ENCODE peak calls at places on chromosomes 1 and 21, in seven cellular contexts. Y is GM12865; U is fibroblast of mammary gland; O is CD8-positive, alpha-beta memory T cell; D is CD4-positive, CD25-positive, alpha-beta regulatory T cell; X is activated naive CD8-positive, alpha-beta T cell treated with anti-CD3 and anti-CD28 coated beads, Interleukin-2, amount 10 ng/mL, durations not matched to agents 7 days and 5 days; I is fibroblast of pulmonary artery. C is an unnamed sample.

GRCh38 chr1:37605806-37606474 is 10.2 kb upstream of the GNL2 start:
- DNase-seq in Y (no peak), U (peak), O (no peak), D (no peak), X (no peak), I (peak), C (peak)

GRCh38 chr1:201405484-201405831 is 6.3 kb upstream of the LAD1 start:
- DNase-seq in Y (peak), U (no peak), O (no peak), D (no peak), X (no peak), I (no peak), C (peak)

GRCh38 chr1:11395616-11396015 is 83.3 kb upstream of the DISP3 start:
- DNase-seq in Y (no peak), U (no peak), O (no peak), D (no peak), X (no peak), I (no peak), C (no peak)

GRCh38 chr1:172345077-172345476 is 75.4 kb upstream of the C1orf105 start:
- DNase-seq in Y (peak), U (no peak), O (no peak), D (no peak), X (no peak), I (no peak), C (no peak)

GRCh38 chr1:27111771-27112573 is 43.0 kb downstream of the SLC9A1 start:
- DNase-seq in Y (peak), U (peak), O (peak), D (peak), X (peak), I (peak), C (peak)

GRCh38 chr1:87393437-87394085 is 64.9 kb downstream of the LMO4 start:
- DNase-seq in Y (peak), U (no peak), O (no peak), D (no peak), X (no peak), I (no peak), C (no peak)

GRCh38 chr1:111904478-111905218 is 84.8 kb downstream of the KCND3 start:
- DNase-seq in Y (peak), U (no peak), O (no peak), D (peak), X (no peak), I (no peak), C (no peak)

GRCh38 chr1:26049531-26050254 is 3.8 kb upstream of the SLC30A2 start:
- DNase-seq in Y (no peak), U (peak), O (no peak), D (no peak), X (no peak), I (no peak), C (peak)

GRCh38 chr1:37859507-37860345 is at the start of gene MTF1:
- DNase-seq in Y (peak), U (peak), O (peak), D (peak), X (peak), I (peak), C (peak)

GRCh38 chr1:113784104-113784779 is 25.0 kb upstream of the PHTF1 start:
- DNase-seq in Y (peak), U (no peak), O (peak), D (peak), X (no peak), I (no peak), C (no peak)

GRCh38 chr1:103125219-103125618 is 16.9 kb upstream of the COL11A1 start:
- DNase-seq in Y (no peak), U (peak), O (no peak), D (no peak), X (no peak), I (no peak), C (no peak)

GRCh38 chr1:110672001-110672752 is 2.6 kb downstream of the KCNA3 start:
- DNase-seq in Y (peak), U (peak), O (peak), D (peak), X (peak), I (no peak), C (peak)

GRCh38 chr1:103208844-103209243 is 100.5 kb upstream of the COL11A1 start:
- DNase-seq in Y (no peak), U (no peak), O (no peak), D (no peak), X (no peak), I (no peak), C (no peak)

GRCh38 chr21:41211041-41211426 is 43.1 kb downstream of the BACE2 start:
- DNase-seq in Y (no peak), U (no peak), O (no peak), D (no peak), X (no peak), I (no peak), C (no peak)

GRCh38 chr1:156623946-156624813 is 5.0 kb downstream of the HAPLN2 start:
- DNase-seq in Y (peak), U (peak), O (no peak), D (peak), X (peak), I (peak), C (no peak)

GRCh38 chr1:147292012-147292411 is 49.5 kb downstream of the CHD1L start:
- DNase-seq in Y (no peak), U (peak), O (no peak), D (peak), X (no peak), I (peak), C (no peak)

GRCh38 chr1:221708987-221709386 is 32.9 kb downstream of the DUSP10 start:
- DNase-seq in Y (peak), U (peak), O (peak), D (peak), X (no peak), I (peak), C (no peak)

GRCh38 chr1:214281030-214281901 is at the start of gene SMYD2:
- DNase-seq in Y (peak), U (peak), O (peak), D (peak), X (peak), I (peak), C (peak)

GRCh38 chr1:31848381-31848897 is 32.6 kb upstream of the SPOCD1 start:
- DNase-seq in Y (peak), U (no peak), O (peak), D (peak), X (peak), I (no peak), C (no peak)

GRCh38 chr21:38293113-38293512 is 36.3 kb downstream of the KCNJ15 start:
- DNase-seq in Y (no peak), U (no peak), O (no peak), D (no peak), X (no peak), I (no peak), C (peak)

GRCh38 chr21:24456358-24456757 is 1150.9 kb downstream of the MRPL39 start:
- DNase-seq in Y (no peak), U (no peak), O (no peak), D (no peak), X (no peak), I (peak), C (no peak)

GRCh38 chr21:32966120-32966519 is 59.6 kb upstream of the OLIG2 start:
- DNase-seq in Y (peak), U (no peak), O (no peak), D (no peak), X (no peak), I (no peak), C (no peak)

GRCh38 chr1:157105988-157106812 is 6.6 kb upstream of the ETV3L start:
- DNase-seq in Y (peak), U (peak), O (no peak), D (no peak), X (no peak), I (peak), C (peak)

GRCh38 chr1:9317072-9317471 is 24.4 kb downstream of the SPSB1 start:
- DNase-seq in Y (no peak), U (no peak), O (no peak), D (no peak), X (no peak), I (no peak), C (no peak)